ENCODE peak calls at places on chromosomes 2 and 18, in seven cellular contexts. U is NCI-H1092 treated with DMSO at 0.1 percent for 48 hours, G is NCI-H446, I is GM19239, T is HT1080, Y is kidney tubule cell, F is fibroblast of lung. Q is an unnamed sample.

GRCh38 chr2:15748736-15749323 is 157.2 kb downstream of the DDX1 start:
- DNase-seq in U (no peak), G (no peak), I (peak), T (peak), Y (peak), F (no peak), Q (no peak)

GRCh38 chr2:23452853-23453420 is 68.0 kb downstream of the KLHL29 start:
- DNase-seq in U (no peak), G (no peak), I (no peak), T (peak), Y (peak), F (peak), Q (no peak)

GRCh38 chr2:232487385-232488096 is at the start of gene ECEL1:
- DNase-seq in U (peak), G (no peak), I (no peak), T (no peak), Y (no peak), F (no peak), Q (no peak)

GRCh38 chr2:220811952-220812570 is 760.0 kb downstream of the EPHA4 start:
- DNase-seq in U (no peak), G (no peak), I (no peak), T (peak), Y (peak), F (peak), Q (peak)

GRCh38 chr2:127471286-127471983 is 53.2 kb downstream of the PROC start:
- DNase-seq in U (no peak), G (no peak), I (no peak), T (no peak), Y (no peak), F (no peak), Q (no peak)

GRCh38 chr2:74573747-74574562 is 19.4 kb downstream of the DOK1 start:
- DNase-seq in U (no peak), G (no peak), I (no peak), T (peak), Y (peak), F (peak), Q (peak)

GRCh38 chr2:170714156-170715061 is 728 bp upstream of the SP5 start:
- DNase-seq in U (no peak), G (no peak), I (no peak), T (no peak), Y (peak), F (no peak), Q (no peak)

GRCh38 chr2:173496746-173497145 is 142.1 kb downstream of the CDCA7 start:
- DNase-seq in U (no peak), G (no peak), I (no peak), T (peak), Y (peak), F (peak), Q (no peak)

GRCh38 chr2:71799013-71799575 is 345.7 kb downstream of the DYSF start:
- DNase-seq in U (no peak), G (no peak), I (no peak), T (no peak), Y (no peak), F (no peak), Q (no peak)

GRCh38 chr18:67342159-67342558 is 174.4 kb downstream of the DSEL start:
- DNase-seq in U (no peak), G (no peak), I (no peak), T (no peak), Y (no peak), F (no peak), Q (no peak)

GRCh38 chr2:100730290-100730868 is 89.6 kb upstream of the NPAS2 start:
- DNase-seq in U (no peak), G (no peak), I (no peak), T (peak), Y (peak), F (peak), Q (no peak)

GRCh38 chr18:79400591-79401381 is 5.1 kb downstream of the NFATC1 start:
- DNase-seq in U (no peak), G (no peak), I (peak), T (no peak), Y (no peak), F (no peak), Q (no peak)

GRCh38 chr2:201130524-201131186 is 14.7 kb downstream of the CFLAR start:
- DNase-seq in U (no peak), G (no peak), I (no peak), T (peak), Y (peak), F (peak), Q (peak)

GRCh38 chr2:186099772-186100171 is 361.2 kb downstream of the FSIP2 start:
- DNase-seq in U (no peak), G (peak), I (no peak), T (no peak), Y (peak), F (no peak), Q (no peak)

GRCh38 chr2:227703961-227704360 is 13.9 kb downstream of the SLC19A3 start:
- DNase-seq in U (no peak), G (no peak), I (no peak), T (peak), Y (peak), F (peak), Q (peak)